ENCODE peak calls at places on chromosomes 12 and 14, in six cellular contexts. P, J, Z, Y, B and I are unnamed samples.

GRCh38 chr12:13167906-13168305 is 28.6 kb upstream of the EMP1 start:
- ATAC-seq in B (no peak), P (no peak), Y (no peak), Z (no peak), J (no peak), I (no peak)

GRCh38 chr14:43894534-43894933 is 612.5 kb downstream of the FSCB start:
- ATAC-seq in Y (no peak), Z (no peak), P (peak), B (no peak), J (peak), I (no peak)

GRCh38 chr12:112932485-112933151 is 5.7 kb upstream of the OAS3 start:
- ATAC-seq in J (peak), Z (no peak), Y (no peak), P (no peak), B (peak), I (no peak)

GRCh38 chr12:1575799-1576401 is 18.5 kb downstream of the FBXL14 start:
- ATAC-seq in Z (peak), P (no peak), Y (no peak), B (peak), J (no peak), I (peak)

GRCh38 chr14:59677771-59678211 is 101.2 kb upstream of the CCDC175 start:
- ATAC-seq in B (no peak), Z (no peak), P (no peak), Y (no peak), J (no peak), I (no peak)

GRCh38 chr12:75754698-75755097 is 243.3 kb upstream of the KRR1 start:
- ATAC-seq in P (no peak), Y (peak), B (no peak), J (no peak), Z (no peak), I (no peak)

GRCh38 chr14:50897658-50898175 is 25.9 kb downstream of the ABHD12B start:
- ATAC-seq in B (no peak), P (no peak), Z (no peak), Y (no peak), J (peak), I (no peak)

GRCh38 chr12:79451365-79451764 is 239.4 kb downstream of the PAWR start:
- ATAC-seq in Y (no peak), J (no peak), P (no peak), B (no peak), Z (no peak), I (no peak)

GRCh38 chr12:943051-943450 is 6.4 kb downstream of the RAD52 start:
- ATAC-seq in B (no peak), P (no peak), Y (no peak), J (no peak), Z (no peak), I (no peak)

GRCh38 chr12:16294589-16294988 is 17.1 kb upstream of the SLC15A5 start:
- ATAC-seq in B (no peak), P (no peak), Z (no peak), J (no peak), Y (no peak), I (no peak)

GRCh38 chr14:100246136-100246535 is 7.2 kb downstream of the YY1 start:
- ATAC-seq in Z (peak), J (no peak), Y (peak), P (peak), B (peak), I (no peak)

GRCh38 chr14:68165274-68165843 is 345.8 kb downstream of the RAD51B start:
- ATAC-seq in B (no peak), J (no peak), Y (no peak), Z (no peak), P (no peak), I (no peak)

GRCh38 chr14:100406505-100407131 is 83.5 kb downstream of the SLC25A47 start:
- ATAC-seq in Z (peak), P (peak), J (no peak), B (no peak), Y (no peak), I (peak)

GRCh38 chr12:51904951-51905471 is 2.3 kb upstream of the ACVRL1 start:
- ATAC-seq in Y (no peak), P (no peak), Z (peak), B (no peak), J (no peak), I (peak)

GRCh38 chr12:121005346-121005815 is 10.9 kb downstream of the C12orf43 start:
- ATAC-seq in Z (no peak), J (peak), Y (peak), P (peak), B (peak), I (no peak)

GRCh38 chr12:26919216-26919555 is 18.6 kb downstream of the INTS13 start:
- ATAC-seq in B (no peak), Y (no peak), P (no peak), J (no peak), Z (no peak), I (no peak)

GRCh38 chr12:91763654-91764439 is 381.8 kb downstream of the BTG1 start:
- ATAC-seq in B (no peak), Y (no peak), Z (no peak), P (no peak), J (no peak), I (no peak)

GRCh38 chr14:102616799-102617198 is 24.4 kb downstream of the RCOR1 start:
- ATAC-seq in B (no peak), J (no peak), Z (no peak), Y (no peak), P (no peak), I (peak)

GRCh38 chr14:75092698-75093097 is 23.3 kb downstream of the ZC2HC1C start:
- ATAC-seq in Y (no peak), B (no peak), P (no peak), J (peak), Z (no peak), I (no peak)

GRCh38 chr12:101474248-101474647 is 888 bp upstream of the SPIC start:
- ATAC-seq in P (no peak), Z (no peak), J (no peak), Y (peak), B (no peak), I (no peak)

DNA sequence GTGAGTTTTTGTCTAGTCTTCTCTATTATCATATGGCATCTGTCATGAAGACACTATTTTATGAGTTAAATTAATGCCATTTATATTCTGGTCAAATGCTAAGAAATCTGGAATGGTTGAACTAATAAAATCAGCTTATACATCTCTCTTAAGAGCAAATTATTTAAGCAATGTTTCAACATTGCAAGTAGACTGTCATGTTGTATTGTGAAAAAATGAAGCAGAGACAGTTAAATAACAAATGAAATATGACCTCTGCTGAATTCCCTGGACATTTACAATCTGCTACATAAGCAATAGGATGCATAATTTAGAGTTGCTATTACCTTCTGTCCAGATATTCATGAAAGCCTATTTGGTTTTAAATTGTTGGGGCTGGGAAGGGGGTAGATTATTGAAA is 30.6 kb downstream of the NAV3 start:
- ATAC-seq in P (no peak), Z (no peak), Y (no peak), B (no peak), J (no peak), I (no peak)
- TF ChIP-seq POLR2AphosphoS5 in P (no peak), Z (no peak), Y (no peak), B (no peak), J (no peak), I (no peak)

GRCh38 chr12:69405466-69405865 is 45.9 kb downstream of the YEATS4 start:
- ATAC-seq in B (peak), J (no peak), Y (no peak), P (peak), Z (peak), I (peak)
- TF ChIP-seq POLR2AphosphoS5 in B (no peak), J (no peak), Y (no peak), P (peak), Z (no peak), I (no peak)

GRCh38 chr12:108856428-108857157 is 790 bp downstream of the SSH1 start:
- ATAC-seq in Z (peak), Y (peak), B (peak), J (peak), P (peak), I (peak)
- TF ChIP-seq POLR2AphosphoS5 in Z (peak), Y (peak), B (no peak), J (no peak), P (peak), I (peak)

GRCh38 chr12:106357549-106358409 is at the start of gene POLR3B:
- ATAC-seq in J (peak), B (peak), Y (peak), Z (peak), P (peak), I (peak)
- TF ChIP-seq POLR2AphosphoS5 in J (peak), B (peak), Y (peak), Z (peak), P (peak), I (peak)